ENCODE peak calls at places on chromosomes 7 and 10, in five cellular contexts. Y is retina; I is CD8-positive, alpha-beta T cell; U is stimulated activated CD8-positive, alpha-beta memory T cell treated with anti-CD3 and anti-CD28 coated beads, Interleukin-2, amount 100 ng/mL, for 1 hour; X is HCEC 1CT. G is an unnamed sample.

GRCh38 chr7:111846900-111847299 is 284.6 kb upstream of the IMMP2L start:
- DNase-seq in Y (no peak), I (no peak), U (no peak), X (no peak), G (no peak)

GRCh38 chr10:34498821-34499220 is 316.3 kb downstream of the PARD3 start:
- DNase-seq in Y (no peak), I (no peak), U (no peak), X (no peak), G (no peak)

GRCh38 chr7:50580053-50580452 is 14.8 kb upstream of the DDC start:
- DNase-seq in Y (no peak), I (no peak), U (no peak), X (no peak), G (no peak)

GRCh38 chr10:132257271-132257670 is 50.5 kb downstream of the STK32C start:
- DNase-seq in Y (no peak), I (peak), U (no peak), X (no peak), G (peak)

GRCh38 chr7:84412161-84412969 is 217.8 kb upstream of the SEMA3A start:
- DNase-seq in Y (peak), I (no peak), U (no peak), X (peak), G (peak)

GRCh38 chr7:34133983-34134782 is 228.8 kb downstream of the BMPER start:
- DNase-seq in Y (peak), I (no peak), U (no peak), X (peak), G (peak)

GRCh38 chr7:74215921-74216320 is 6.1 kb downstream of the LAT2 start:
- DNase-seq in Y (no peak), I (no peak), U (no peak), X (no peak), G (no peak)

GRCh38 chr10:118276203-118276602 is 65.9 kb downstream of the FAM204A start:
- DNase-seq in Y (no peak), I (no peak), U (no peak), X (no peak), G (no peak)

GRCh38 chr10:95509281-95509680 is 51.9 kb downstream of the SORBS1 start:
- DNase-seq in Y (no peak), I (no peak), U (no peak), X (no peak), G (no peak)

GRCh38 chr7:77473240-77474005 is 57.3 kb upstream of the GSAP start:
- DNase-seq in Y (no peak), I (no peak), U (no peak), X (peak), G (no peak)

GRCh38 chr7:69295971-69296370 is 302.3 kb upstream of the AUTS2 start:
- DNase-seq in Y (peak), I (no peak), U (no peak), X (no peak), G (no peak)

GRCh38 chr7:127587663-127588018 is 570 bp upstream of the ARF5 start:
- DNase-seq in Y (no peak), I (no peak), U (no peak), X (no peak), G (no peak)

GRCh38 chr7:155007947-155008346 is 5.0 kb upstream of the PAXIP1 start:
- DNase-seq in Y (peak), I (peak), U (no peak), X (no peak), G (no peak)

GRCh38 chr7:91557789-91558396 is 293.7 kb downstream of the FZD1 start:
- DNase-seq in Y (no peak), I (no peak), U (no peak), X (peak), G (peak)

GRCh38 chr7:3436746-3437145 is 135.7 kb downstream of the SDK1 start:
- DNase-seq in Y (no peak), I (no peak), U (no peak), X (peak), G (peak)

GRCh38 chr10:99534939-99535763 is 2.4 kb downstream of the NKX2-3 start:
- DNase-seq in Y (peak), I (no peak), U (no peak), X (peak), G (no peak)

GRCh38 chr10:43781480-43782361 is 133.0 kb upstream of the ZNF32 start:
- DNase-seq in Y (no peak), I (no peak), U (no peak), X (no peak), G (peak)

GRCh38 chr7:36045275-36045674 is 107.8 kb upstream of the EEPD1 start:
- DNase-seq in Y (no peak), I (no peak), U (no peak), X (peak), G (no peak)

GRCh38 chr7:19558527-19558926 is 150.3 kb downstream of the POLR1F start:
- DNase-seq in Y (no peak), I (no peak), U (no peak), X (peak), G (peak)

GRCh38 chr7:36775061-36775631 is 50.9 kb upstream of the AOAH start:
- DNase-seq in Y (no peak), I (no peak), U (no peak), X (no peak), G (no peak)

GRCh38 chr7:20030417-20030816 is 186.8 kb downstream of the MACC1 start:
- DNase-seq in Y (no peak), I (no peak), U (no peak), X (no peak), G (no peak)

GRCh38 chr7:17058568-17058967 is 176.8 kb upstream of the AGR3 start:
- DNase-seq in Y (no peak), I (no peak), U (no peak), X (peak), G (no peak)